ENCODE peak calls at places on chromosome 15, in four cellular contexts. V, W, H and N are unnamed samples.

GRCh38 chr15:47427463-47427862 is 289.8 kb upstream of the SEMA6D start:
- DNase-seq in V (no peak), W (no peak), H (no peak), N (no peak)

GRCh38 chr15:72135719-72136118 is 17.5 kb downstream of the SENP8 start:
- DNase-seq in V (no peak), W (no peak), H (no peak), N (no peak)

GRCh38 chr15:66613743-66614142 is 47.9 kb upstream of the LCTL start:
- DNase-seq in V (no peak), W (no peak), H (no peak), N (no peak)

GRCh38 chr15:58285212-58285920 is 146.4 kb upstream of the LIPC start:
- DNase-seq in V (no peak), W (no peak), H (no peak), N (no peak)

GRCh38 chr15:43420435-43420834 is 49.5 kb downstream of the TUBGCP4 start:
- DNase-seq in V (no peak), W (no peak), H (no peak), N (no peak)

GRCh38 chr15:80072285-80072684 is 12.8 kb downstream of the ZFAND6 start:
- DNase-seq in V (peak; percentile 95), W (peak; percentile 97), H (no peak), N (peak; percentile 94)

GRCh38 chr15:64334530-64334929 is 21.4 kb downstream of the CSNK1G1 start:
- DNase-seq in V (no peak), W (no peak), H (no peak), N (no peak)

GRCh38 chr15:58467121-58467721 is 35.4 kb downstream of the LIPC start:
- DNase-seq in V (no peak), W (no peak), H (no peak), N (no peak)

GRCh38 chr15:74213858-74214284 is 11.3 kb upstream of the STRA6 start:
- DNase-seq in V (no peak), W (no peak), H (no peak), N (no peak)

GRCh38 chr15:65841121-65841930 is 28.0 kb upstream of the RAB11A start:
- DNase-seq in V (no peak), W (no peak), H (no peak), N (peak; percentile 71)

GRCh38 chr15:43187544-43188155 is 2.4 kb downstream of the CCNDBP1 start:
- DNase-seq in V (peak; percentile 85), W (peak; percentile 84), H (no peak), N (peak; percentile 67)

GRCh38 chr15:69296606-69297005 is 2.1 kb upstream of the PAQR5 start:
- DNase-seq in V (no peak), W (no peak), H (no peak), N (no peak)